ENCODE peak calls at places on chromosomes 4 and X, in five cellular contexts. A is A549, L is HepG2, R is HCT116, E is IMR-90. Y is an unnamed sample.

GRCh38 chr4:78654809-78655208 is 103.2 kb downstream of the ANXA3 start:
- DNase-seq in A (no peak), L (no peak), R (no peak), E (peak), Y (no peak)

GRCh38 chr4:80731436-80731835 is 299.1 kb upstream of the BMP3 start:
- DNase-seq in A (no peak), L (no peak), R (no peak), E (no peak), Y (no peak)

GRCh38 chrX:15356444-15356843 is 21.1 kb upstream of the PIGA start:
- DNase-seq in A (no peak), L (no peak), R (no peak), E (peak), Y (no peak)

GRCh38 chr4:173448103-173448502 is 49.2 kb upstream of the SCRG1 start:
- DNase-seq in A (no peak), L (no peak), R (no peak), E (peak), Y (no peak)

GRCh38 chr4:924107-925096 is 7.7 kb downstream of the GAK start:
- DNase-seq in A (no peak), L (no peak), R (no peak), E (peak), Y (no peak)

GRCh38 chr4:79016878-79017277 is 77.6 kb upstream of the PAQR3 start:
- DNase-seq in A (no peak), L (no peak), R (no peak), E (no peak), Y (no peak)

GRCh38 chr4:3283916-3284315 is 8.9 kb upstream of the RGS12 start:
- DNase-seq in A (no peak), L (no peak), R (no peak), E (no peak), Y (no peak)

GRCh38 chr4:124713213-124713592 is 671 bp upstream of the ANKRD50 start:
- DNase-seq in A (peak), L (peak), R (peak), E (peak), Y (peak)

GRCh38 chrX:17067534-17067933 is 121.1 kb downstream of the REPS2 start:
- DNase-seq in A (no peak), L (no peak), R (no peak), E (no peak), Y (no peak)

DNA sequence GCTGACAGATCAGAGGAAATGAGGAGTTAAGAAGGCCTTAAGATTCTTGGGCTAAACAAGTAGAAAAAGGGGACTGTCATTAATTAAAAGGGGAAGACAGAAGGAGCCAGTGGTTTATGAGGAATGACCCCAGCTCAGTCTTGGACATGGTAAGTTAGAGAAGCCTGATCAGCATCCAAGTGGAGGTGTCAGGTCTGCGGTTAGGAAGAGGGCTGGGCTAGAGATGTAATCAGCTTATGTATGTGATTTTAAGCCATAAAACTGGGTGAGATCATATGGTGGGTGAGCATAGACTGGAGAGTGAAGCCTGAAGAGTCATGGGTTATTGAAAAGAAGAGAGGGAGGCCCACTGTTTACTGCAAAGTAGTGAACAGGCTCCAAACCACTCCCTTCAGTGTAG is 246.0 kb downstream of the NR3C2 start:
- DNase-seq in A (no peak), L (no peak), R (no peak), E (no peak), Y (no peak)
- TF ChIP-seq RAD21 in A (no peak), L (no peak), R (no peak), E (no peak), Y (no peak)

GRCh38 chr4:96009720-96010119 is 169.8 kb downstream of the PDHA2 start:
- DNase-seq in A (no peak), L (no peak), R (no peak), E (no peak), Y (no peak)
- TF ChIP-seq RAD21 in A (no peak), L (no peak), R (no peak), E (no peak), Y (no peak)

GRCh38 chrX:23525531-23525930 is 141.8 kb upstream of the PRDX4 start:
- DNase-seq in A (no peak), L (no peak), R (no peak), E (no peak), Y (no peak)
- TF ChIP-seq RAD21 in A (no peak), L (no peak), R (no peak), E (no peak), Y (no peak)

GRCh38 chr4:34281826-34282225 is 1962.5 kb downstream of the ARAP2 start:
- DNase-seq in A (no peak), L (no peak), R (no peak), E (no peak), Y (no peak)
- TF ChIP-seq RAD21 in A (no peak), L (no peak), R (no peak), E (no peak), Y (no peak)